ENCODE peak calls at places on chromosome 5, in five cellular contexts. W, X, S, G and V are unnamed samples.

GRCh38 chr5:173869316-173869715 is 18.8 kb upstream of the CPEB4 start:
- DNase-seq in G (no peak), W (no peak), S (no peak), X (no peak), V (no peak)

GRCh38 chr5:139640432-139641115 is 7.6 kb upstream of the CXXC5 start:
- DNase-seq in G (no peak), X (no peak), W (no peak), S (no peak), V (no peak)

GRCh38 chr5:163222982-163223381 is 214.4 kb upstream of the CCNG1 start:
- DNase-seq in S (no peak), G (no peak), X (no peak), W (no peak), V (no peak)

GRCh38 chr5:52709171-52709925 is 78.4 kb upstream of the ITGA1 start:
- DNase-seq in X (no peak), S (no peak), G (no peak), W (peak; percentile 65), V (no peak)

GRCh38 chr5:29378104-29378503 is 1815.4 kb upstream of the CDH6 start:
- DNase-seq in S (no peak), W (no peak), X (no peak), G (no peak), V (no peak)

GRCh38 chr5:40681351-40682311 is 1.9 kb downstream of the PTGER4 start:
- DNase-seq in X (no peak), S (peak; percentile 32), W (peak; percentile 32), G (no peak), V (peak; percentile 36)

GRCh38 chr5:107670927-107671741 is at the start of gene EFNA5:
- DNase-seq in G (no peak), X (no peak), S (peak; percentile 59), W (peak; percentile 48), V (no peak)

GRCh38 chr5:77590347-77590746 is 48.2 kb downstream of the OTP start:
- DNase-seq in G (no peak), S (no peak), X (no peak), W (no peak), V (no peak)

GRCh38 chr5:173557123-173557903 is 59.1 kb downstream of the BOD1 start:
- DNase-seq in G (no peak), S (no peak), X (no peak), W (no peak), V (no peak)

GRCh38 chr5:16992006-16992405 is 55.9 kb upstream of the MYO10 start:
- DNase-seq in W (peak; percentile 80), G (no peak), X (no peak), S (peak; percentile 40), V (peak; percentile 42)

GRCh38 chr5:149161026-149161687 is 19.9 kb downstream of the ABLIM3 start:
- DNase-seq in S (no peak), X (no peak), G (no peak), W (no peak), V (no peak)

GRCh38 chr5:54738118-54738972 is 220.8 kb downstream of the SNX18 start:
- DNase-seq in S (peak; percentile 56), X (no peak), G (no peak), W (peak; percentile 76), V (no peak)

GRCh38 chr5:88691945-88692868 is 190.8 kb downstream of the MEF2C start:
- DNase-seq in S (peak; percentile 27), W (no peak), X (no peak), G (no peak), V (no peak)

GRCh38 chr5:122312670-122312988 is 592 bp downstream of the SNCAIP start:
- DNase-seq in G (no peak), S (peak; percentile 64), W (peak; percentile 26), X (no peak), V (no peak)

GRCh38 chr5:169954786-169955185 is 25.5 kb downstream of the INSYN2B start:
- DNase-seq in X (no peak), S (no peak), G (no peak), W (no peak), V (no peak)

GRCh38 chr5:150670275-150670960 is 9.4 kb downstream of the MYOZ3 start:
- DNase-seq in X (no peak), G (no peak), W (no peak), S (no peak), V (no peak)

GRCh38 chr5:44365351-44365750 is 23.9 kb downstream of the FGF10 start:
- DNase-seq in X (no peak), G (no peak), S (peak; percentile 10), W (peak; percentile 78), V (peak; percentile 53)

GRCh38 chr5:157143127-157143959 is 678 bp upstream of the MED7 start:
- DNase-seq in W (peak; percentile 10), S (peak; percentile 72), G (peak; percentile 32), X (no peak), V (no peak)

GRCh38 chr5:159786901-159787691 is 129.2 kb upstream of the ADRA1B start:
- DNase-seq in X (no peak), W (peak; percentile 98), G (peak; percentile 50), S (peak; percentile 89), V (no peak)

GRCh38 chr5:43560128-43560527 is 3.3 kb upstream of the PAIP1 start:
- DNase-seq in X (peak; percentile 28), G (no peak), W (peak; percentile 58), S (no peak), V (peak; percentile 64)

GRCh38 chr5:435961-436640 is 6.9 kb upstream of the EXOC3 start:
- DNase-seq in G (no peak), W (peak; percentile 35), S (peak; percentile 63), X (no peak), V (no peak)

GRCh38 chr5:179410291-179411160 is 65.3 kb upstream of the ADAMTS2 start:
- DNase-seq in W (no peak), X (no peak), S (no peak), G (no peak), V (no peak)

GRCh38 chr5:158807947-158808346 is 291.8 kb downstream of the EBF1 start:
- DNase-seq in X (no peak), S (no peak), W (peak; percentile 37), G (no peak), V (no peak)

GRCh38 chr5:127612441-127613141 is 36.3 kb upstream of the CTXN3 start:
- DNase-seq in G (no peak), X (no peak), S (no peak), W (no peak), V (no peak)

GRCh38 chr5:98468188-98468869 is 305.1 kb upstream of the RGMB start:
- DNase-seq in G (peak; percentile 71), W (peak; percentile 95), S (peak; percentile 45), X (no peak), V (peak; percentile 54)

GRCh38 chr5:103464801-103465484 is 97.6 kb downstream of the NUDT12 start:
- DNase-seq in X (no peak), S (no peak), G (no peak), W (no peak), V (no peak)

GRCh38 chr5:116044073-116044472 is 11.8 kb downstream of the ARL14EPL start:
- DNase-seq in X (no peak), W (no peak), S (no peak), G (no peak), V (no peak)

GRCh38 chr5:113170707-113171106 is 194.1 kb downstream of the DCP2 start:
- DNase-seq in W (no peak), X (no peak), G (no peak), S (no peak), V (no peak)

GRCh38 chr5:80959138-80959537 is 1.0 kb upstream of the RASGRF2 start:
- DNase-seq in X (no peak), G (no peak), S (no peak), W (no peak), V (no peak)

GRCh38 chr5:141909212-141909611 is 14.5 kb upstream of the DELE1 start:
- DNase-seq in X (no peak), S (no peak), G (no peak), W (no peak), V (no peak)

GRCh38 chr5:74240783-74241750 is 399.5 kb downstream of the ENC1 start:
- DNase-seq in G (no peak), W (no peak), S (no peak), X (no peak), V (no peak)

GRCh38 chr5:139068060-139068459 is 130.1 kb downstream of the SIL1 start:
- DNase-seq in G (no peak), W (no peak), X (no peak), S (no peak), V (no peak)

GRCh38 chr5:125661584-125661983 is 761.6 kb upstream of the GRAMD2B start:
- DNase-seq in G (no peak), W (no peak), X (no peak), S (no peak), V (no peak)

GRCh38 chr5:75965292-75965691 is 117.9 kb upstream of the SV2C start:
- DNase-seq in S (no peak), X (no peak), G (no peak), W (no peak), V (no peak)

GRCh38 chr5:67222243-67223033 is 25.8 kb upstream of the CD180 start:
- DNase-seq in W (no peak), X (no peak), S (no peak), G (no peak), V (no peak)

GRCh38 chr5:746258-746761 is 38.2 kb downstream of the ZDHHC11B start:
- DNase-seq in G (no peak), S (no peak), W (no peak), X (no peak), V (no peak)

GRCh38 chr5:72815580-72816296 is 723 bp upstream of the TNPO1 start:
- DNase-seq in S (no peak), G (no peak), X (no peak), W (peak; percentile 16), V (peak; percentile 17)

GRCh38 chr5:65630981-65631380 is 6.2 kb downstream of the SHLD3 start:
- DNase-seq in W (no peak), S (no peak), X (no peak), G (no peak), V (no peak)

GRCh38 chr5:2109566-2109965 is 226.8 kb upstream of the IRX4 start:
- DNase-seq in X (no peak), G (no peak), S (no peak), W (no peak), V (no peak)